ENCODE peak calls at places on chromosomes 4 and X, in four cellular contexts. E, W, Z and N are unnamed samples.

GRCh38 chrX:896256-896655 is 265.7 kb downstream of the SHOX start:
- DNase-seq in E (no peak), W (no peak), Z (no peak), N (no peak)

GRCh38 chrX:150371877-150372276 is 8.8 kb downstream of the MAMLD1 start:
- DNase-seq in E (no peak), W (no peak), Z (no peak), N (no peak)

GRCh38 chrX:17703201-17703600 is 34.1 kb upstream of the SCML1 start:
- DNase-seq in E (no peak), W (no peak), Z (no peak), N (no peak)

GRCh38 chrX:108165349-108166111 is 74.0 kb downstream of the ATG4A start:
- DNase-seq in E (peak; percentile 16), W (peak; percentile 33), Z (no peak), N (no peak)

GRCh38 chr4:36051634-36052033 is 192.7 kb downstream of the ARAP2 start:
- DNase-seq in E (no peak), W (no peak), Z (no peak), N (no peak)

GRCh38 chr4:6773106-6773505 is 9.4 kb upstream of the KIAA0232 start:
- DNase-seq in E (no peak), W (no peak), Z (no peak), N (no peak)

GRCh38 chr4:87805971-87806370 is 6.6 kb downstream of the IBSP start:
- DNase-seq in E (no peak), W (no peak), Z (no peak), N (peak; percentile 19)

GRCh38 chrX:118181030-118181429 is 64.4 kb upstream of the KLHL13 start:
- DNase-seq in E (no peak), W (peak; percentile 21), Z (no peak), N (no peak)

GRCh38 chr4:161252520-161253141 is 911.2 kb downstream of the FSTL5 start:
- DNase-seq in E (peak; percentile 38), W (no peak), Z (no peak), N (peak; percentile 30)

GRCh38 chr4:84708406-84709135 is 125.6 kb downstream of the CDS1 start:
- DNase-seq in E (no peak), W (no peak), Z (no peak), N (no peak)

GRCh38 chr4:156815717-156816319 is 155.8 kb downstream of the PDGFC start:
- DNase-seq in E (no peak), W (no peak), Z (no peak), N (no peak)

GRCh38 chr4:182620111-182620980 is 296.8 kb downstream of the DCTD start:
- DNase-seq in E (no peak), W (no peak), Z (no peak), N (no peak)

GRCh38 chr4:102500371-102501175 is 586 bp upstream of the NFKB1 start:
- DNase-seq in E (peak; percentile 48), W (no peak), Z (peak; percentile 29), N (peak; percentile 42)

GRCh38 chrX:126165721-126166401 is at the start of gene DCAF12L2:
- DNase-seq in E (no peak), W (no peak), Z (no peak), N (no peak)

GRCh38 chrX:104084534-104085277 is 8.7 kb upstream of the TMSB15C start:
- DNase-seq in E (no peak), W (no peak), Z (no peak), N (no peak)

GRCh38 chr4:122703868-122704267 is 28.6 kb upstream of the BBS12 start:
- DNase-seq in E (no peak), W (no peak), Z (no peak), N (no peak)

GRCh38 chr4:71270901-71271300 is 67.9 kb upstream of the SLC4A4 start:
- DNase-seq in E (peak; percentile 24), W (no peak), Z (no peak), N (peak; percentile 3)

GRCh38 chr4:153684182-153685073 is at the start of gene TLR2:
- DNase-seq in E (peak; percentile 73), W (no peak), Z (peak; percentile 73), N (no peak)

GRCh38 chr4:16916719-16917337 is 18.4 kb upstream of the LDB2 start:
- DNase-seq in E (peak; percentile 86), W (no peak), Z (peak; percentile 62), N (peak; percentile 61)